ENCODE peak calls at places on chromosomes 16 and 17, in four cellular contexts. L, D, Q and F are unnamed samples.

GRCh38 chr16:69448470-69449193 is 24.2 kb downstream of the CYB5B start:
- DNase-seq in L (no peak), D (no peak), Q (no peak), F (no peak)

GRCh38 chr17:35906559-35907265 is 23.9 kb downstream of the RDM1 start:
- DNase-seq in L (no peak), D (no peak), Q (no peak), F (no peak)

GRCh38 chr16:3088450-3088849 is 10.6 kb downstream of the ZSCAN10 start:
- DNase-seq in L (no peak), D (no peak), Q (no peak), F (no peak)

GRCh38 chr16:12120331-12120981 is 143.9 kb downstream of the SNX29 start:
- DNase-seq in L (no peak), D (no peak), Q (peak; percentile 76), F (no peak)

GRCh38 chr16:24975428-24975889 is 39.7 kb downstream of the ARHGAP17 start:
- DNase-seq in L (no peak), D (no peak), Q (no peak), F (no peak)

GRCh38 chr17:73286863-73287296 is 24.9 kb downstream of the CDC42EP4 start:
- DNase-seq in L (no peak), D (no peak), Q (no peak), F (no peak)

GRCh38 chr17:49112936-49113335 is 19.6 kb upstream of the B4GALNT2 start:
- DNase-seq in L (no peak), D (no peak), Q (no peak), F (no peak)

GRCh38 chr16:65728172-65728571 is 606.3 kb upstream of the CDH11 start:
- DNase-seq in L (no peak), D (no peak), Q (no peak), F (no peak)

GRCh38 chr16:84555418-84556196 is 51.1 kb upstream of the MEAK7 start:
- DNase-seq in L (no peak), D (no peak), Q (no peak), F (no peak)

GRCh38 chr17:73174126-73174525 is 9.3 kb downstream of the SSTR2 start:
- DNase-seq in L (no peak), D (no peak), Q (no peak), F (no peak)

GRCh38 chr16:4690946-4691665 is 2.3 kb upstream of the NUDT16L1 start:
- DNase-seq in L (no peak), D (no peak), Q (no peak), F (peak; percentile 59)

GRCh38 chr16:8740775-8741355 is 56.6 kb downstream of the TMEM186 start:
- DNase-seq in L (no peak), D (peak; percentile 55), Q (no peak), F (no peak)

GRCh38 chr16:29765167-29766032 is 12.7 kb upstream of the ZG16 start:
- DNase-seq in L (no peak), D (no peak), Q (no peak), F (no peak)

GRCh38 chr17:50052241-50052788 is 3.6 kb upstream of the ITGA3 start:
- DNase-seq in L (no peak), D (peak; percentile 37), Q (no peak), F (no peak)

GRCh38 chr17:83170571-83171260 is 91.3 kb downstream of the METRNL start:
- DNase-seq in L (no peak), D (no peak), Q (no peak), F (no peak)

GRCh38 chr16:66266436-66267286 is 99.8 kb upstream of the CDH5 start:
- DNase-seq in L (no peak), D (no peak), Q (no peak), F (peak; percentile 87)

GRCh38 chr16:65869261-65869660 is 497.2 kb upstream of the CDH5 start:
- DNase-seq in L (no peak), D (no peak), Q (no peak), F (no peak)

GRCh38 chr17:45705123-45706009 is 78.8 kb upstream of the CRHR1 start:
- DNase-seq in L (no peak), D (no peak), Q (no peak), F (no peak)

DNA sequence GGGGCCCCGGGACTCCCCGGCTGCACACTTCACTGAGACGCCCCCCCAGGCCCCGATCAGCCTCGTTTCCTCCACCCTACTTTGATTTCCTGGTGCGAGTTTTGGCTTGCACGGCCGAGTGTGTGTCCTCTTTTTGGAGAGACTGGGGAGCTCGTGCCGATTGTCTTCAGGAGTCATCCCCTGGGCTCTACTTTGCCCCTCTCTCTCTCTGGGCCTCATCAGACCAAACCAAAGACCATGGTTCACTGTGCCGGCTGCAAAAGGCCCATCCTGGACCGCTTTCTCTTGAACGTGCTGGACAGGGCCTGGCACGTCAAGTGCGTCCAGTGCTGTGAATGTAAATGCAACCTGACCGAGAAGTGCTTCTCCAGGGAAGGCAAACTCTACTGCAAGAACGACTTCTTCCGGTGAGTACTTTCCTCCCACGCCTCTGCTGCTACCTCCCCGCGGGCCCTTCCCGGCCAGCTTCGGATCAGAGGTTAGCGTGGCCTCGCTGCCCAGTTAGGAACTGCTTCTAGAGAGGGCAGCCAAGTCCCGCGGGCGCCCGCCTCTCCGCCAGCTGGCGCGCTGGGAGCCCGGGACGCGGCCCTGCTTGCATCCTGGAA is 788 bp downstream of the LHX1 start:
- DNase-seq in L (no peak), D (no peak), Q (no peak), F (no peak)
- H3K27me3 ChIP-seq in L (peaks cover 97% of the 10 kb centered on the region), D (peaks cover 100% of the 10 kb centered on the region), Q (peaks cover 98% of the 10 kb centered on the region), F (peaks cover 100% of the 10 kb centered on the region)

DNA sequence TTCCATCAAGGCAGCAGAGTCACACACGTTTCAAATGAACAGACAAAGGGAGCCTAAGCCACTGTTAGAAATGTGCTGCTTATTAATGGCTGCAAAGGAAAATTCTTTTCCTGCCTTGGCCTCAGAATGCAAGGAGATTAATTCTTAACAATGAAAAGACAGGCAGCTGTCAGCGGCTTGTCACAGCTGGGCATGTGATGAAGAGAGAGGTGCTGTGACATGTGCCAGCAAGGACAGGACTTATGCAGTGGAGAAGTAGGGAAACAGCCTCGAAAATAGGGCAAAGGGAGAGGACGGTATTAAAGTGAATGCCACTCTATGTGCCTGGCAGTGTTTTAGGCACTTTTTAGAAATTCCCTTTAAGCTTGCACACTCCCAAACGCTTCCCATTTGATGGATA is 100.0 kb upstream of the CLEC3A start:
- DNase-seq in L (no peak), D (no peak), Q (no peak), F (no peak)
- H3K27me3 ChIP-seq in L (no peaks in the 10 kb centered on the region), D (peaks cover 3% of the 10 kb centered on the region), Q (no peaks in the 10 kb centered on the region), F (peaks cover 33% of the 10 kb centered on the region)

GRCh38 chr17:66941773-66942452 is 22.6 kb upstream of the CACNG4 start:
- DNase-seq in L (no peak), D (no peak), Q (no peak), F (no peak)
- H3K27me3 ChIP-seq in L (peaks cover 17% of the 10 kb centered on the region), D (peaks cover 5% of the 10 kb centered on the region), Q (no peaks in the 10 kb centered on the region), F (peaks cover 71% of the 10 kb centered on the region)

DNA sequence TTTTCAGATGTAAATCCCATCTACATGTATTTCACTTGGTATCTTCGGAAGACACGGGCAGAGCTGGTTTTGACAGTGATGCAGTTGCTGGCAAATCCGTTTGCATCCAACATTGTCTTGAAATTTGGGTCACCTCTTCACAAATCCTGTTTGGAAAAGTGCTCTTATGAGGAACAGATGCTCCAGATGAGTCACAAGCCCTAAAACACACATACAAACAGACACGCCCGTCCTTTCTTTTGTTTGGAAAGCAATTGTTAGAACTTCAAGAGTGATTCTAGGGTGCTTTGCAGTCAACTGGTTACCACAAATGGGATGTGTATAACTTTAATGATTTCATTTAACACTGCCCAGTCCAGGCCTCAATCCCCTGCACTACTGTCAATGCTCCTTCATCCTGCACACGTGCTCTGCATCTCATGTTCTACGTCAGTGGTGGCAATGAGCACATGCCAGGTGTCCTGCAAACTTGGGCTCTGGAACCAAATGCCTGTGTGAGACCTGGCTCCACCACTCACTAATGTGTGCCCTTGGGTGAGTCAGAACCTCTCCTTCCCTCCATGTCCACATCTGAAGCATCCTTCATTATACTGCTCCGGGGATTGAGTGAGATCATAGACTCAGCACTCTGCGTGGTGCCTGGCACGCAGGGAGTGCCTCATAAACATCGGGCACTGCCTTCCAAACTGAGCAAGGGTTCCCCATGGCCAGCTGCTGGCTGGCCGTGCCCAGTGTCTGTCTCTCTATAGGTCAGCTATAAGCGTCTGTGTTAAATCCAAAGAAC is 19.3 kb upstream of the FOXF1 start:
- DNase-seq in L (no peak), D (no peak), Q (no peak), F (no peak)
- H3K27me3 ChIP-seq in L (peaks cover 5% of the 10 kb centered on the region), D (peaks cover 34% of the 10 kb centered on the region), Q (peaks cover 95% of the 10 kb centered on the region), F (peaks cover 99% of the 10 kb centered on the region)

DNA sequence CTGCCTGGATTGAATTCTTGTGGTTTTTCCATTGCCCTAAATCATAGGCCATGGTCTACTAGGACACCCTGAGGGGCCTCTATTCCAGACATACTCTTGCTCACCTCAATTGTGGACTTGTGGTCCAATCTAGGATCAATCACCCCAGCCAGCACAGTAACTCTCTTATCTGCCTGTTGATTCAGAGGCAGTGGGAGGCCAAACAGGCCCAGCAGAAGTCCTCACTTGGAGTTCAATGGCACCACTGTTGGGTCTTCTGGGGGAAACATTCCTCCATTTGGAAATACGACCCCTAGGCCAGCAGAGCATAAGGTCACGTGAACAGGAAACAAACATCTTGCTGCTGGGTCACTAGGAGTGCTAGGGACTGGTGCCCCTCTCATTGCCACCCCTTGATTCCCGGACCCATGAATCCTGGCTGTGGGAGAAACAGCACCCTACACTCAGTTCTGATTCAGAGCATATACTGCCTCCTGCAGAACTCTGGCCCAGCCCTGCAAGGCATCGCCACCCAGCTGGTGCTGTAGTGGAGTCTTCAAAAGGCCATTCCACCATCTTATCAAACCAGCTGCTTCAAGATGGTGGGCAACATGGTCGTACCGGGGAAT is 6.8 kb upstream of the NXN start:
- DNase-seq in L (no peak), D (no peak), Q (no peak), F (no peak)
- H3K27me3 ChIP-seq in L (no peaks in the 10 kb centered on the region), D (no peaks in the 10 kb centered on the region), Q (no peaks in the 10 kb centered on the region), F (no peaks in the 10 kb centered on the region)

DNA sequence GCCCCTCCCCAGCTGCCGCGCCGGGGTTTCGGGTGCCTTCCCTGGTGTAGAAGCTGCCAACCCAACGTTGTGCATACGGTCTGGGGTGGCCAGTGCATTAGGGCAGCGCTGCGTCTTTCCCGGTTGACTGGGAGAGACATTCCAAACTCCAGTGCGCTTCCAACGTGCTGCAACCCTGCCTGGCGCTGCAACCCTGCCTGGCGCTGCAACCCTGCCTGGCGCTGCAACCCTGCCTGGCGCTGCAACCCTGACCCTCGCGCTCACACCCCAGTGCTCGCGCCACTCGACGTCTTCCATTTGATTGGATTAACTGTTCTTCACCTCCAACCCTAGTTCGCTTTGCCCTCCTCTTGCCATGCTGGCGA is 488 bp upstream of the HAP1 start:
- DNase-seq in L (no peak), D (no peak), Q (no peak), F (no peak)
- H3K27me3 ChIP-seq in L (peaks cover 25% of the 10 kb centered on the region), D (peaks cover 54% of the 10 kb centered on the region), Q (peaks cover 64% of the 10 kb centered on the region), F (peaks cover 61% of the 10 kb centered on the region)

GRCh38 chr17:79095345-79096055 is 20.9 kb downstream of the ENGASE start:
- DNase-seq in L (no peak), D (no peak), Q (no peak), F (no peak)
- H3K27me3 ChIP-seq in L (peaks cover 11% of the 10 kb centered on the region), D (peaks cover 86% of the 10 kb centered on the region), Q (peaks cover 34% of the 10 kb centered on the region), F (peaks cover 97% of the 10 kb centered on the region)